ENCODE peak calls at places on chromosomes 1 and 21, in seven cellular contexts. V is neural progenitor cell, D is astrocyte of the spinal cord, R is cardiac muscle cell, A is pancreas, E is astrocyte of the cerebellum, Q is cardiac fibroblast. I is an unnamed sample.

GRCh38 chr1:66374561-66375111 is 159.3 kb upstream of the SGIP1 start:
- DNase-seq in V (no peak), D (peak), R (no peak), A (no peak), E (peak), Q (peak), I (no peak)

GRCh38 chr21:34881894-34882371 is 167.2 kb downstream of the RUNX1 start:
- DNase-seq in V (no peak), D (peak), R (no peak), A (no peak), E (no peak), Q (peak), I (no peak)

GRCh38 chr1:46221749-46222148 is 18.6 kb downstream of the LURAP1 start:
- DNase-seq in V (peak), D (no peak), R (peak), A (no peak), E (no peak), Q (no peak), I (peak)

GRCh38 chr1:2949966-2950925 is 71.0 kb upstream of the ACTRT2 start:
- DNase-seq in V (no peak), D (no peak), R (no peak), A (peak), E (no peak), Q (no peak), I (peak)

GRCh38 chr1:207698822-207699483 is 52.9 kb upstream of the CD46 start:
- DNase-seq in V (peak), D (peak), R (peak), A (peak), E (peak), Q (peak), I (no peak)

GRCh38 chr1:159071970-159072582 is 4.5 kb downstream of the AIM2 start:
- DNase-seq in V (peak), D (peak), R (peak), A (no peak), E (peak), Q (peak), I (no peak)

GRCh38 chr1:25037174-25038074 is 107.3 kb upstream of the RUNX3 start:
- DNase-seq in V (peak), D (peak), R (peak), A (no peak), E (no peak), Q (peak), I (no peak)

GRCh38 chr1:115426271-115426771 is 88.3 kb upstream of the NGF start:
- DNase-seq in V (no peak), D (peak), R (no peak), A (peak), E (peak), Q (peak), I (no peak)

GRCh38 chr1:214362188-214362882 is 81.4 kb downstream of the SMYD2 start:
- DNase-seq in V (no peak), D (peak), R (no peak), A (no peak), E (peak), Q (peak), I (no peak)

GRCh38 chr1:145947551-145947950 is 10.3 kb downstream of the LIX1L start:
- DNase-seq in V (no peak), D (no peak), R (no peak), A (no peak), E (no peak), Q (no peak), I (no peak)

GRCh38 chr1:24027838-24028468 is 47.8 kb upstream of the SRSF10 start:
- DNase-seq in V (no peak), D (peak), R (peak), A (no peak), E (peak), Q (peak), I (no peak)

GRCh38 chr1:9903801-9904527 is 6.1 kb downstream of the CTNNBIP1 start:
- DNase-seq in V (no peak), D (no peak), R (no peak), A (peak), E (no peak), Q (no peak), I (no peak)

GRCh38 chr1:241447056-241447649 is 72.4 kb downstream of the FH start:
- DNase-seq in V (no peak), D (no peak), R (no peak), A (no peak), E (no peak), Q (no peak), I (no peak)

GRCh38 chr1:58886611-58887010 is 102.8 kb upstream of the JUN start:
- DNase-seq in V (no peak), D (no peak), R (no peak), A (no peak), E (no peak), Q (peak), I (no peak)

GRCh38 chr1:200558866-200559459 is 61.6 kb downstream of the KIF14 start:
- DNase-seq in V (peak), D (peak), R (peak), A (no peak), E (peak), Q (peak), I (no peak)

GRCh38 chr1:221025391-221026355 is 146.4 kb downstream of the HLX start:
- DNase-seq in V (no peak), D (no peak), R (no peak), A (no peak), E (no peak), Q (peak), I (no peak)

GRCh38 chr1:7432896-7433380 is 338.2 kb upstream of the VAMP3 start:
- DNase-seq in V (no peak), D (no peak), R (no peak), A (no peak), E (no peak), Q (no peak), I (no peak)

GRCh38 chr1:154502066-154502741 is at the start of the genes SHE and TDRD10:
- DNase-seq in V (peak), D (no peak), R (peak), A (peak), E (no peak), Q (no peak), I (no peak)

GRCh38 chr1:944341-945325 is 14.4 kb downstream of the NOC2L start:
- DNase-seq in V (no peak), D (peak), R (no peak), A (no peak), E (peak), Q (peak), I (no peak)

GRCh38 chr1:52601976-52602327 is 219 bp upstream of the GPX7 start:
- DNase-seq in V (no peak), D (peak), R (no peak), A (no peak), E (no peak), Q (no peak), I (no peak)

GRCh38 chr1:24850353-24850905 is 79.6 kb downstream of the RUNX3 start:
- DNase-seq in V (no peak), D (peak), R (no peak), A (no peak), E (no peak), Q (peak), I (no peak)

GRCh38 chr1:54791880-54792522 is 9.1 kb downstream of the TTC22 start:
- DNase-seq in V (peak), D (peak), R (peak), A (no peak), E (no peak), Q (peak), I (no peak)

GRCh38 chr1:56437959-56438358 is 141.4 kb downstream of the PLPP3 start:
- DNase-seq in V (no peak), D (no peak), R (no peak), A (no peak), E (no peak), Q (peak), I (no peak)

GRCh38 chr1:17485280-17485679 is 45.8 kb upstream of the RCC2 start:
- DNase-seq in V (peak), D (no peak), R (peak), A (no peak), E (no peak), Q (peak), I (no peak)

GRCh38 chr1:41742219-41742618 is 176.5 kb downstream of the HIVEP3 start:
- DNase-seq in V (no peak), D (peak), R (no peak), A (no peak), E (peak), Q (peak), I (no peak)

GRCh38 chr21:20739421-20739820 is 258.8 kb upstream of the NCAM2 start:
- DNase-seq in V (peak), D (no peak), R (no peak), A (no peak), E (no peak), Q (no peak), I (no peak)

GRCh38 chr1:209527993-209528392 is 55.5 kb upstream of the CAMK1G start:
- DNase-seq in V (no peak), D (no peak), R (no peak), A (no peak), E (no peak), Q (no peak), I (no peak)

GRCh38 chr1:23528245-23528978 is 2.6 kb downstream of the E2F2 start:
- DNase-seq in V (no peak), D (peak), R (no peak), A (peak), E (no peak), Q (peak), I (no peak)

GRCh38 chr1:218284377-218284916 is 646 bp upstream of the RRP15 start:
- DNase-seq in V (no peak), D (no peak), R (peak), A (peak), E (no peak), Q (no peak), I (peak)

GRCh38 chr1:152190589-152190988 is 31.6 kb upstream of the RPTN start:
- DNase-seq in V (no peak), D (peak), R (no peak), A (no peak), E (no peak), Q (peak), I (no peak)

GRCh38 chr21:36544545-36544944 is 64.6 kb upstream of the CLDN14 start:
- DNase-seq in V (no peak), D (no peak), R (no peak), A (no peak), E (no peak), Q (no peak), I (no peak)

GRCh38 chr1:215530401-215530984 is 36.6 kb upstream of the KCTD3 start:
- DNase-seq in V (no peak), D (no peak), R (no peak), A (no peak), E (no peak), Q (peak), I (no peak)

GRCh38 chr1:39127513-39127912 is 77.0 kb upstream of the MACF1 start:
- DNase-seq in V (peak), D (peak), R (peak), A (no peak), E (no peak), Q (peak), I (no peak)

GRCh38 chr1:22050330-22050729 is 2.2 kb upstream of the CDC42 start:
- DNase-seq in V (no peak), D (no peak), R (no peak), A (no peak), E (no peak), Q (no peak), I (no peak)

GRCh38 chr1:200659269-200659668 is 10.4 kb downstream of the DDX59 start:
- DNase-seq in V (no peak), D (no peak), R (no peak), A (no peak), E (no peak), Q (no peak), I (no peak)

GRCh38 chr1:31569773-31570172 is 6.5 kb upstream of the TINAGL1 start:
- DNase-seq in V (no peak), D (no peak), R (no peak), A (no peak), E (no peak), Q (no peak), I (no peak)

GRCh38 chr1:201138311-201138840 is 11.4 kb upstream of the ASCL5 start:
- DNase-seq in V (no peak), D (no peak), R (no peak), A (peak), E (no peak), Q (peak), I (no peak)

GRCh38 chr1:85258536-85259117 is 835 bp downstream of the C1orf52 start:
- DNase-seq in V (peak), D (peak), R (peak), A (no peak), E (no peak), Q (peak), I (no peak)
- H3K4me3 ChIP-seq in V (peak), D (peak), R (peak), A (peak), E (peak), Q (peak), I (peak)

GRCh38 chr1:169105434-169106094 is 926 bp upstream of the ATP1B1 start:
- DNase-seq in V (peak), D (peak), R (peak), A (peak), E (no peak), Q (peak), I (peak)
- TF ChIP-seq CTCF in V (peak), D (no peak), R (no peak), A (no peak), E (no peak), Q (no peak), I (no peak)

GRCh38 chr1:13893456-13893855 is 193.5 kb downstream of the PRDM2 start:
- DNase-seq in V (no peak), D (no peak), R (no peak), A (no peak), E (no peak), Q (no peak), I (no peak)
- H3K4me3 ChIP-seq in V (peak), D (no peak), R (peak), A (no peak), E (no peak), Q (peak), I (peak)

DNA sequence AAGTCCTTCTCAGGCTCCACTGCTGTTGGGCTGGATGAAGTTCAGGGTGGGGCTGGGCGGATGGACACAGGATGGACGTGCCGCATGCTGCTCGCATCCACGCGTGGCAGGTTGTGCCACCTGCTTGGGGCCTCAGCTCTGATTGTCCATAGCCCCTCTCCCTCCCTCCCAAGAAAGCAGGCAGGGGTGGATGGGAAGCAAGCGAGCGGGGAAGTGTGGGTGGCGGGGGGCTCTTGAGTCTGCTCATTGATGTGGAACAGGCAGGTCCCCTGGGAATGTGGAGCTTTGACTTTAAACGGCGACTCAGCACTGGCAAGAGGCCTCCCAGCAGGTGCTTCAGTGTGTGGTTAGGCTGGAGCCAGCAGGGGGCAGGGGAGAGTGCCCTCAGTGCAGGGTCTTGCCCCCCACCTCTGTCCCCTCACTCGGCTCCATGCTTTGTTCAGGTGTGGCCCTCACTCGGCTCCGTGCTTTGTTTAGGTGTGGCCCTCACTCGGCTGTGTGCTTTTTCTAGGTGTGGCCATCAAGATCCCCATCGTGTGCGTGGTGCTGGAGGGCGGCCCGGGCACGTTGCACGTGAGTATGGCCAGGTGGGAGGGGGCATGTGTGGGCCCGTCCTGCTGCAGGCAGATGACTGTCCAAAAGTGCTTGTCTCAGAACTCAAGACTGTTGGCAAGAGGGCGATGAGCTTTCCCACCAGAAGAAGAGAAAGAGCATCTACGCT is 23.9 kb downstream of the TRPM2 start:
- DNase-seq in V (peak), D (no peak), R (peak), A (no peak), E (no peak), Q (no peak), I (no peak)
- TF ChIP-seq CTCF in V (peak), D (no peak), R (no peak), A (no peak), E (no peak), Q (no peak), I (no peak)

GRCh38 chr1:95232646-95233320 is 1.2 kb upstream of the RWDD3 start:
- DNase-seq in V (no peak), D (no peak), R (no peak), A (no peak), E (no peak), Q (peak), I (no peak)
- H3K4me3 ChIP-seq in V (peak), D (peak), R (peak), A (peak), E (peak), Q (peak), I (peak)

I was measured in dorsolateral prefrontal cortex.